ENCODE peak calls at places on chromosome 6, in nine cellular contexts. G is foreskin fibroblast; W is nucleus accumbens; Y is colonic mucosa; M is stimulated activated naive CD8-positive, alpha-beta T cell treated with anti-CD3 and anti-CD28 coated beads, Interleukin-15, amount 100 ng/mL, for 72 hours; U is HCT116; O is C1 segment of cervical spinal cord; R is brain microvascular endothelial cell; I is GM04503. C is an unnamed sample.

GRCh38 chr6:15266423-15266996 is 20.6 kb downstream of the JARID2 start:
- DNase-seq in G (no peak), W (no peak), Y (no peak), M (no peak), U (no peak), O (peak; percentile 13), R (no peak), I (no peak), C (no peak)

GRCh38 chr6:8180327-8181161 is 78.2 kb upstream of the EEF1E1 start:
- DNase-seq in G (peak; percentile 85), W (no peak), Y (no peak), M (no peak), U (no peak), O (no peak), R (peak; percentile 89), I (peak; percentile 80), C (peak; percentile 77)

GRCh38 chr6:121590438-121590837 is 155.0 kb downstream of the GJA1 start:
- DNase-seq in G (peak; percentile 18), W (no peak), Y (no peak), M (no peak), U (no peak), O (no peak), R (no peak), I (no peak), C (no peak)

GRCh38 chr6:65191412-65191811 is 515.6 kb downstream of the EYS start:
- DNase-seq in G (no peak), W (no peak), Y (no peak), M (no peak), U (no peak), O (no peak), R (no peak), I (no peak), C (no peak)

GRCh38 chr6:25315194-25315593 is 36.0 kb downstream of the CARMIL1 start:
- DNase-seq in G (no peak), W (no peak), Y (no peak), M (no peak), U (no peak), O (no peak), R (no peak), I (no peak), C (no peak)

GRCh38 chr6:147390909-147391536 is 117.5 kb upstream of the SAMD5 start:
- DNase-seq in G (peak; percentile 10), W (peak; percentile 3), Y (no peak), M (no peak), U (peak; percentile 21), O (no peak), R (peak; percentile 27), I (no peak), C (no peak)

GRCh38 chr6:157669747-157670216 is 153.3 kb upstream of the SNX9 start:
- DNase-seq in G (peak; percentile 77), W (peak; percentile 52), Y (peak; percentile 76), M (no peak), U (no peak), O (peak; percentile 73), R (peak; percentile 61), I (peak; percentile 54), C (peak; percentile 17)

GRCh38 chr6:2221724-2222274 is 23.6 kb downstream of the GMDS start:
- DNase-seq in G (no peak), W (no peak), Y (no peak), M (no peak), U (no peak), O (no peak), R (no peak), I (no peak), C (no peak)

GRCh38 chr6:62516287-62517152 is 230.5 kb upstream of the KHDRBS2 start:
- DNase-seq in G (no peak), W (no peak), Y (no peak), M (no peak), U (no peak), O (no peak), R (no peak), I (no peak), C (no peak)

GRCh38 chr6:152380351-152380767 is 256.8 kb downstream of the SYNE1 start:
- DNase-seq in G (peak; percentile 44), W (peak; percentile 4), Y (no peak), M (no peak), U (no peak), O (peak; percentile 11), R (peak; percentile 76), I (peak; percentile 75), C (peak; percentile 61)

GRCh38 chr6:116405147-116405546 is 34.4 kb downstream of the DSE start:
- DNase-seq in G (peak; percentile 79), W (no peak), Y (no peak), M (no peak), U (no peak), O (no peak), R (no peak), I (no peak), C (no peak)

GRCh38 chr6:31669676-31670075 is at the start of gene LY6G5B:
- DNase-seq in G (no peak), W (no peak), Y (no peak), M (no peak), U (no peak), O (no peak), R (no peak), I (no peak), C (no peak)

GRCh38 chr6:111803804-111804203 is 69.4 kb downstream of the FYN start:
- DNase-seq in G (no peak), W (no peak), Y (no peak), M (no peak), U (no peak), O (no peak), R (no peak), I (no peak), C (no peak)

GRCh38 chr6:16600701-16601100 is 160.6 kb downstream of the ATXN1 start:
- DNase-seq in G (no peak), W (no peak), Y (no peak), M (no peak), U (no peak), O (no peak), R (no peak), I (no peak), C (no peak)

GRCh38 chr6:166313255-166314070 is 5.3 kb upstream of the PRR18 start:
- DNase-seq in G (no peak), W (peak; percentile 58), Y (peak; percentile 38), M (peak; percentile 57), U (peak; percentile 53), O (peak; percentile 44), R (no peak), I (no peak), C (no peak)

GRCh38 chr6:85347787-85348186 is 102.1 kb upstream of the NT5E start:
- DNase-seq in G (no peak), W (no peak), Y (no peak), M (no peak), U (no peak), O (no peak), R (no peak), I (peak; percentile 14), C (no peak)

GRCh38 chr6:114543696-114544095 is 200.9 kb upstream of the HS3ST5 start:
- DNase-seq in G (no peak), W (no peak), Y (no peak), M (no peak), U (no peak), O (no peak), R (no peak), I (no peak), C (no peak)

GRCh38 chr6:142737368-142738060 is 207.5 kb downstream of the HIVEP2 start:
- DNase-seq in G (peak; percentile 38), W (no peak), Y (no peak), M (no peak), U (peak; percentile 24), O (no peak), R (no peak), I (no peak), C (no peak)

GRCh38 chr6:168201383-168201782 is 118.2 kb downstream of the DACT2 start:
- DNase-seq in G (no peak), W (no peak), Y (no peak), M (no peak), U (no peak), O (no peak), R (no peak), I (no peak), C (no peak)

GRCh38 chr6:11043552-11043960 is 549 bp downstream of the ELOVL2 start:
- DNase-seq in G (no peak), W (no peak), Y (no peak), M (no peak), U (no peak), O (peak; percentile 30), R (no peak), I (no peak), C (no peak)

GRCh38 chr6:80440496-80441160 is 334.2 kb downstream of the BCKDHB start:
- DNase-seq in G (no peak), W (no peak), Y (peak; percentile 34), M (no peak), U (no peak), O (no peak), R (no peak), I (no peak), C (no peak)

GRCh38 chr6:156994215-156995076 is 217.3 kb downstream of the ARID1B start:
- DNase-seq in G (no peak), W (no peak), Y (peak; percentile 46), M (no peak), U (no peak), O (no peak), R (no peak), I (no peak), C (no peak)

GRCh38 chr6:75210885-75211739 is 5.3 kb upstream of the COL12A1 start:
- DNase-seq in G (peak; percentile 54), W (peak; percentile 42), Y (peak; percentile 60), M (peak; percentile 33), U (no peak), O (no peak), R (peak; percentile 68), I (no peak), C (no peak)

GRCh38 chr6:108661430-108661829 is 100.7 kb downstream of the FOXO3 start:
- DNase-seq in G (peak; percentile 63), W (no peak), Y (no peak), M (no peak), U (no peak), O (no peak), R (peak; percentile 47), I (no peak), C (peak; percentile 34)

GRCh38 chr6:116483616-116484015 is 22.4 kb downstream of the CALHM6 start:
- DNase-seq in G (no peak), W (no peak), Y (no peak), M (no peak), U (no peak), O (no peak), R (no peak), I (no peak), C (no peak)

GRCh38 chr6:39945626-39946025 is 11.4 kb upstream of the MOCS1 start:
- DNase-seq in G (no peak), W (no peak), Y (peak; percentile 65), M (no peak), U (no peak), O (no peak), R (no peak), I (no peak), C (no peak)

GRCh38 chr6:52694404-52694803 is 23.5 kb downstream of the TMEM14A start:
- DNase-seq in G (no peak), W (no peak), Y (no peak), M (no peak), U (no peak), O (no peak), R (no peak), I (no peak), C (no peak)